ENCODE peak calls at places on chromosomes 12 and 14, in five cellular contexts. One of them, this sample, is unnamed.
A peak's percentile ranks its signal among the peaks of the same experiment; 100 is the strongest.

GRCh38 chr12:70852416-70853150 is 68.0 kb downstream of the PTPRR start:
- DNase-seq in SW480: no peak
- DNase-seq in HT1080: no peak
- DNase-seq in T-helper 9 cell: no peak
- DNase-seq in lung microvascular endothelial cell: no peak
- DNase-seq in this sample: no peak

GRCh38 chr14:34078117-34078743 is 127.4 kb upstream of the EGLN3 start:
- DNase-seq in lung microvascular endothelial cell: no peak
- DNase-seq in T-helper 9 cell: no peak
- DNase-seq in HT1080: peak; percentile 34
- DNase-seq in SW480: no peak
- DNase-seq in this sample: no peak

GRCh38 chr12:69415471-69416275 is 54.5 kb upstream of the FRS2 start:
- DNase-seq in T-helper 9 cell: no peak
- DNase-seq in HT1080: peak; percentile 60
- DNase-seq in SW480: peak; percentile 8
- DNase-seq in lung microvascular endothelial cell: peak; percentile 80
- DNase-seq in this sample: peak; percentile 18

GRCh38 chr12:131210506-131211278 is 257.0 kb downstream of the ADGRD1 start:
- DNase-seq in lung microvascular endothelial cell: no peak
- DNase-seq in HT1080: no peak
- DNase-seq in T-helper 9 cell: no peak
- DNase-seq in SW480: no peak
- DNase-seq in this sample: no peak

GRCh38 chr12:31245822-31246469 is 80.0 kb downstream of the SINHCAF start:
- DNase-seq in HT1080: peak; percentile 7
- DNase-seq in lung microvascular endothelial cell: no peak
- DNase-seq in T-helper 9 cell: no peak
- DNase-seq in SW480: no peak
- DNase-seq in this sample: no peak

GRCh38 chr14:61188936-61189808 is 92.0 kb downstream of the TMEM30B start:
- DNase-seq in lung microvascular endothelial cell: peak; percentile 79
- DNase-seq in T-helper 9 cell: no peak
- DNase-seq in SW480: no peak
- DNase-seq in HT1080: no peak
- DNase-seq in this sample: no peak

GRCh38 chr14:96104469-96105057 is 65.4 kb downstream of the C14orf132 start:
- DNase-seq in lung microvascular endothelial cell: peak; percentile 72
- DNase-seq in T-helper 9 cell: no peak
- DNase-seq in SW480: peak; percentile 72
- DNase-seq in HT1080: peak; percentile 81
- DNase-seq in this sample: no peak

GRCh38 chr12:46402861-46403731 is 30.5 kb upstream of the SLC38A2 start:
- DNase-seq in HT1080: no peak
- DNase-seq in lung microvascular endothelial cell: peak; percentile 29
- DNase-seq in T-helper 9 cell: no peak
- DNase-seq in SW480: no peak
- DNase-seq in this sample: no peak

GRCh38 chr12:131445184-131445974 is 265.5 kb upstream of the SFSWAP start:
- DNase-seq in SW480: no peak
- DNase-seq in T-helper 9 cell: no peak
- DNase-seq in HT1080: no peak
- DNase-seq in lung microvascular endothelial cell: no peak
- DNase-seq in this sample: no peak

GRCh38 chr14:97878727-97879126 is 1081.5 kb downstream of the VRK1 start:
- DNase-seq in lung microvascular endothelial cell: no peak
- DNase-seq in HT1080: peak; percentile 5
- DNase-seq in SW480: no peak
- DNase-seq in T-helper 9 cell: no peak
- DNase-seq in this sample: no peak

GRCh38 chr14:81166126-81166525 is 54.6 kb downstream of the GTF2A1 start:
- DNase-seq in SW480: no peak
- DNase-seq in lung microvascular endothelial cell: no peak
- DNase-seq in HT1080: no peak
- DNase-seq in T-helper 9 cell: no peak
- DNase-seq in this sample: no peak

GRCh38 chr12:49893753-49894752 is 9.6 kb downstream of the FAIM2 start:
- DNase-seq in SW480: peak; percentile 69
- DNase-seq in lung microvascular endothelial cell: peak; percentile 41
- DNase-seq in T-helper 9 cell: no peak
- DNase-seq in HT1080: peak; percentile 56
- DNase-seq in this sample: no peak

This sample was measured in glomerular endothelial cell.